ENCODE peak calls at places on chromosome 1, in four cellular contexts. W, F, D and O are unnamed samples.
A peak's percentile ranks its signal among the peaks of the same experiment; 100 is the strongest.

GRCh38 chr1:209619696-209620483 is 32.3 kb downstream of the LAMB3 start:
- DNase-seq in W (no peak), F (no peak), D (no peak), O (no peak)

GRCh38 chr1:202302166-202302565 is 39.6 kb downstream of the UBE2T start:
- DNase-seq in W (no peak), F (no peak), D (no peak), O (no peak)

GRCh38 chr1:90133133-90133532 is 138.2 kb downstream of the ZNF326 start:
- DNase-seq in W (no peak), F (peak; percentile 68), D (no peak), O (peak; percentile 82)

GRCh38 chr1:183173828-183174227 is 12.2 kb upstream of the LAMC2 start:
- DNase-seq in W (no peak), F (no peak), D (no peak), O (no peak)

GRCh38 chr1:212247179-212247721 is 38.0 kb upstream of the PPP2R5A start:
- DNase-seq in W (no peak), F (no peak), D (no peak), O (no peak)

GRCh38 chr1:24340770-24341169 is 21.6 kb downstream of the GRHL3 start:
- DNase-seq in W (no peak), F (no peak), D (no peak), O (no peak)

GRCh38 chr1:201391651-201392511 is 7.2 kb downstream of the LAD1 start:
- DNase-seq in W (no peak), F (no peak), D (no peak), O (no peak)

GRCh38 chr1:247487057-247487456 is 29.2 kb upstream of the OR2B11 start:
- DNase-seq in W (no peak), F (no peak), D (peak; percentile 36), O (peak; percentile 54)

GRCh38 chr1:21034725-21035628 is 141.7 kb downstream of the EIF4G3 start:
- DNase-seq in W (no peak), F (no peak), D (no peak), O (peak; percentile 15)

GRCh38 chr1:71196685-71197084 is 115.8 kb upstream of the ZRANB2 start:
- DNase-seq in W (no peak), F (peak; percentile 57), D (no peak), O (peak; percentile 53)

GRCh38 chr1:160640359-160641123 is 6.3 kb downstream of the SLAMF1 start:
- DNase-seq in W (no peak), F (no peak), D (no peak), O (no peak)

GRCh38 chr1:28139033-28139712 is 37.3 kb downstream of the PTAFR start:
- DNase-seq in W (no peak), F (no peak), D (no peak), O (no peak)

GRCh38 chr1:229907884-229908633 is 159.0 kb upstream of the GALNT2 start:
- DNase-seq in W (no peak), F (no peak), D (no peak), O (no peak)

GRCh38 chr1:91176250-91176649 is 154.4 kb upstream of the ZNF644 start:
- DNase-seq in W (no peak), F (no peak), D (no peak), O (no peak)

GRCh38 chr1:58432813-58433668 is 113.5 kb downstream of the OMA1 start:
- DNase-seq in W (no peak), F (peak; percentile 80), D (no peak), O (no peak)

GRCh38 chr1:52967666-52968065 is 40.6 kb downstream of the SCP2 start:
- DNase-seq in W (no peak), F (no peak), D (no peak), O (no peak)

GRCh38 chr1:157219600-157219999 is 81.4 kb upstream of the ETV3 start:
- DNase-seq in W (no peak), F (no peak), D (no peak), O (no peak)

GRCh38 chr1:110283677-110284076 is 55.5 kb upstream of the RBM15 start:
- DNase-seq in W (no peak), F (no peak), D (no peak), O (no peak)